ENCODE peak calls at places on chromosomes 13 and 19, in ten cellular contexts. G is neural crest cell; S is left lung; J is astrocyte of the spinal cord; W is CD4-positive, alpha-beta T cell; Y is upper lobe of left lung; X is heart right ventricle; R is GM12865; E is lower lobe of right lung; F is neural progenitor cell. P is an unnamed sample.

GRCh38 chr13:46359731-46360130 is 27.3 kb downstream of the RUBCNL start:
- DNase-seq in Y (no peak), J (peak), X (no peak), W (no peak), E (no peak), G (no peak), S (no peak), F (no peak), R (no peak), P (no peak)

GRCh38 chr19:55633866-55634265 is 6.9 kb upstream of the ZNF580 start:
- DNase-seq in F (no peak), S (peak), X (no peak), J (no peak), G (no peak), R (no peak), E (no peak), Y (no peak), W (no peak), P (no peak)

GRCh38 chr13:103358245-103358932 is 292.2 kb upstream of the SLC10A2 start:
- DNase-seq in R (no peak), J (no peak), E (no peak), X (no peak), S (no peak), Y (no peak), F (no peak), G (no peak), W (no peak), P (no peak)

GRCh38 chr13:45393941-45394570 is 24.1 kb downstream of the SLC25A30 start:
- DNase-seq in S (no peak), E (no peak), Y (peak), G (no peak), R (peak), W (peak), X (no peak), F (peak), J (peak), P (peak)

GRCh38 chr19:15124572-15125231 is 17.5 kb downstream of the SYDE1 start:
- DNase-seq in R (peak), X (no peak), S (peak), Y (no peak), F (no peak), W (no peak), J (no peak), E (peak), G (no peak), P (peak)

GRCh38 chr13:44191504-44192171 is 182.0 kb upstream of the SERP2 start:
- DNase-seq in Y (peak), J (peak), S (no peak), G (peak), R (peak), F (peak), E (no peak), W (peak), X (no peak), P (no peak)

GRCh38 chr13:21219044-21219381 is 42.6 kb downstream of the MRPL57 start:
- DNase-seq in J (no peak), G (no peak), R (no peak), Y (no peak), E (no peak), W (no peak), F (no peak), S (no peak), X (no peak), P (no peak)

GRCh38 chr19:1067341-1068103 is 555 bp downstream of the ARHGAP45 start:
- DNase-seq in G (no peak), J (no peak), S (no peak), Y (no peak), R (peak), F (no peak), W (no peak), E (peak), X (no peak), P (no peak)

GRCh38 chr13:28117689-28118377 is 17.5 kb upstream of the FLT3 start:
- DNase-seq in X (peak), J (no peak), F (no peak), S (no peak), G (no peak), R (no peak), E (no peak), W (no peak), Y (no peak), P (no peak)

DNA sequence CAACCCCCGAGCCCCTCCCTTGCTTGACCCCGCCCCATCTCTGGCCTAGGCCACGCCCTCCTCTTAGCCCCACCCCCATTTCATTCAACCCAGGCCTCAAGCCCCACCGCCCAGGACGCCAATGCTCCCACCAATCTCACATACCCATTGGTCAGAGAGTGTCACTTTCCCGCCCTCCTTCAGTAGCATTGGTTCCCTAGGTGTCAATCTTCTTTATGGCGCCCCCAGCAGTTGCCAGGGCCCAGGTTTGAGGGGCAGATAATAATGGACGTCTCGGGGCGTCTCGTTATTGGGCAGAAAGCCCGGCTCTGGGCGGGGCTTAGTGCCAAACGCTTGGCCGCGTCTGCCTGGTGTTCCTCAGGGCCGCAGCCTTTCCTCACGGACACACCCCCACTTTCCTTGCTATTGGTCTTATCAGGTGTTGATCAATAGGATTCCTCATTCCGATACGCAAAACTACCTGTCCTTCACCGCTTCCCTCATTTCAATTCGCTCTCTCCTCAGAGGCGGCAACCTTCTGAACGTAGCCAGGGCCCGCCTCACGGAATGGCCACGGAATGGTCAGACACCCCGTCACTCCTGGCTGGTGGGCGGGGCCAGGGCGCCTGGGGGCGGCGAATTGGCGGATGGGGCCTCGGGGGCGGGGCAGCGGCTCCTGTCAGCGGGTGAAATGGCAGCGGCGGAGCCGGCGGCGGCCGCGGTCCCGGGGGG is at the start of gene EVI5L:
- DNase-seq in R (peak), G (peak), Y (peak), J (peak), E (peak), F (peak), S (peak), X (peak), W (peak), P (peak)
- TF ChIP-seq CTCF in R (no peak), G (no peak), Y (no peak), J (no peak), E (no peak), F (no peak), S (no peak), X (no peak), W (no peak), P (no peak)

DNA sequence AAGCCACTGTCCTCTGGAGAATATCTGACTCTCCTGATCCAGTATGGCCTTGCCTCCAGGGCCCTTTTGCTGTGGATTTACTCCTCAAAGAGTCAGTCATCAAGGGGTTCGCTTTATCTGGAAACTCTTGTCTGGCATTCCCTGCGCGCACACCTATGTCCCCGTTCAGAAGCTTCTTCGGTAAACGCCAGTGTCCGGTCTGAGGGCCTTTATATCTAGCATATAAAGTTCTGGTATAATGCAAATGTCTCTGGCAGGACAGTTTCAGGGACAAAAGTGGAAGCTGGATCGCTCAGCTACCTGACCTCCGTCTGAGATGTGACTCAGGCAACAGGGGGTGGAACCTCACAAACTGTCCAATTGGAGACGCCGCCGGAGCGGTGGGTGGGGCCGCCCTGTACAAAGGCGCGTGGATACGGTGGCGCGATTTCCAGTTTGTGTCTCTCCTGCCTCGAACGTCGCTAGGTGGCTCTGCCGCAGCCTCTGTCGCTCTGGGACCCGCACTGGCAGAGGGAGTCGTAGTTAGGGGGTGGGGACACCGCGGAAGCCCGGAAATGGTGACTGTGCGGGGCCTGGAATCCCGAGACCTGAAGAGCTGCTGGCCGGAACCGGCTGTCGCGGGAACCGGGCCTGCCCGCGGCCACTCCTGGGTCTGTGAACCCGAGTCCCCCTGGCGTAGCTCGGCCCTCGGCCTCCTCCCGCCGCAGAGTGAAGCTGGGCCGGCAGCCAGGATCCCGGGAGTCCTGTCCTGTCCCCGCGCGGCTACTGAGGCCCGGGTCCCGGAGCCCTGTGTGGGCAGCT is 10.6 kb upstream of the ZNF709 start:
- DNase-seq in Y (peak), F (peak), R (peak), J (peak), W (peak), X (peak), G (peak), E (peak), S (peak), P (peak)
- TF ChIP-seq CTCF in Y (peak), F (peak), R (peak), J (peak), W (peak), X (no peak), G (peak), E (peak), S (no peak), P (peak)

GRCh38 chr13:52024481-52024880 is at the start of gene UTP14C:
- DNase-seq in Y (no peak), E (no peak), J (no peak), W (no peak), G (no peak), S (no peak), F (no peak), R (no peak), X (no peak), P (no peak)

GRCh38 chr13:52029569-52029968 is 5.1 kb downstream of the UTP14C start:
- DNase-seq in J (no peak), Y (no peak), E (no peak), G (no peak), X (no peak), S (no peak), W (no peak), F (no peak), R (no peak), P (no peak)

GRCh38 chr13:52027832-52028231 is 3.3 kb downstream of the UTP14C start:
- DNase-seq in E (no peak), X (no peak), Y (no peak), J (no peak), R (no peak), F (no peak), G (no peak), S (no peak), W (no peak), P (no peak)

GRCh38 chr13:52025475-52026245 is 1.2 kb downstream of the UTP14C start:
- DNase-seq in G (no peak), S (no peak), J (no peak), Y (peak), X (no peak), W (no peak), E (no peak), F (no peak), R (no peak), P (no peak)

GRCh38 chr13:52026246-52026626 is 1.7 kb downstream of the UTP14C start:
- DNase-seq in Y (no peak), X (no peak), S (no peak), E (no peak), G (no peak), J (no peak), W (no peak), F (no peak), R (no peak), P (no peak)
- TF ChIP-seq CTCF in Y (no peak), X (no peak), S (no peak), E (no peak), G (no peak), J (no peak), W (no peak), F (no peak), R (peak), P (no peak)

GRCh38 chr19:8149261-8150094 is at the start of gene FBN3:
- DNase-seq in Y (peak), X (no peak), G (no peak), W (no peak), F (peak), S (no peak), R (no peak), E (no peak), J (no peak), P (peak)

GRCh38 chr19:8147579-8147978 is 1.8 kb downstream of the FBN3 start:
- DNase-seq in E (no peak), R (no peak), Y (no peak), J (no peak), G (no peak), F (no peak), W (no peak), S (no peak), X (no peak), P (no peak)

GRCh38 chr19:8146877-8147575 is 2.4 kb downstream of the FBN3 start:
- DNase-seq in F (no peak), E (no peak), J (no peak), G (no peak), R (no peak), W (no peak), S (no peak), X (no peak), Y (peak), P (no peak)

GRCh38 chr19:8148410-8149231 is 771 bp downstream of the FBN3 start:
- DNase-seq in Y (peak), X (no peak), S (no peak), G (peak), E (peak), F (peak), W (no peak), J (no peak), R (no peak), P (peak)

GRCh38 chr19:8148088-8148409 is 1.3 kb downstream of the FBN3 start:
- DNase-seq in G (no peak), W (no peak), S (no peak), Y (no peak), R (no peak), F (no peak), J (no peak), E (no peak), X (no peak), P (no peak)
- TF ChIP-seq CTCF in G (no peak), W (no peak), S (no peak), Y (no peak), R (no peak), F (no peak), J (no peak), E (no peak), X (no peak), P (no peak)

DNA sequence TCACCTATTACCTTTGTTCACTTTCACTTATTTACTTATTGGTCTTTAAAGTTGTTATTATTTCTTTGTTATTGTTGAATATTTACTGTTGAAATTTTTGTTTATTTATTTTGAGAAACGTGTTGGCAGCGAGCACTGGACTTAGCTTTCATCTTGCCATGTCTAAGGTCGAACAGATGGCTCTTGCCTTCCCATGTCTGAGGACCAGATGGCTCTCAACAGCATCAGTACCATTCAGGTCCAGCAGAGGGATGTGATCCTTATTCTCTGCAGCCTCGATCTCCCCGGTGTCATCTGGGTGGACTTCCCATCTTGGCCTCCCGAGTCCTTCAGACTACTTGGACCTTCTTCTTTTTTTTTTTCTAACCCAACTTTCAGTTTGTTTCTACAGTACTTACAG is 1437.6 kb downstream of the UQCRFS1 start:
- DNase-seq in R (no peak), S (no peak), E (no peak), F (no peak), G (no peak), W (no peak), Y (no peak), X (no peak), J (no peak), P (no peak)
- TF ChIP-seq CTCF in R (no peak), S (no peak), E (no peak), F (no peak), G (no peak), W (no peak), Y (no peak), X (no peak), J (no peak), P (no peak)

GRCh38 chr13:112986470-112986869 is 17.5 kb downstream of the MCF2L start:
- DNase-seq in G (no peak), X (no peak), W (no peak), S (peak), R (no peak), E (no peak), F (no peak), J (no peak), Y (no peak), P (no peak)
- TF ChIP-seq CTCF in G (no peak), X (no peak), W (no peak), S (no peak), R (no peak), E (no peak), F (no peak), J (no peak), Y (no peak), P (no peak)

GRCh38 chr19:46431824-46432223 is 3.1 kb upstream of the PNMA8C start:
- DNase-seq in E (peak), Y (no peak), W (no peak), G (no peak), F (no peak), J (no peak), R (peak), S (no peak), X (no peak), P (no peak)
- TF ChIP-seq CTCF in E (no peak), Y (no peak), W (no peak), G (peak), F (peak), J (peak), R (peak), S (no peak), X (no peak), P (peak)

GRCh38 chr19:49453757-49454248 is 778 bp downstream of the ALDH16A1 start:
- DNase-seq in X (no peak), W (no peak), Y (no peak), E (no peak), J (no peak), R (peak), F (no peak), G (no peak), S (no peak), P (no peak)

GRCh38 chr19:49450405-49450804 is 1.2 kb downstream of the PIH1D1 start:
- DNase-seq in Y (no peak), E (no peak), W (no peak), X (no peak), G (no peak), S (no peak), R (no peak), J (no peak), F (no peak), P (no peak)

GRCh38 chr19:49453013-49453756 is at the start of gene ALDH16A1:
- DNase-seq in J (peak), F (peak), E (peak), X (peak), Y (peak), S (peak), W (peak), R (peak), G (peak), P (peak)

GRCh38 chr19:49448432-49448786 is 3.2 kb downstream of the PIH1D1 start:
- DNase-seq in F (no peak), G (no peak), R (no peak), J (no peak), X (no peak), W (no peak), Y (no peak), S (no peak), E (no peak), P (no peak)

DNA sequence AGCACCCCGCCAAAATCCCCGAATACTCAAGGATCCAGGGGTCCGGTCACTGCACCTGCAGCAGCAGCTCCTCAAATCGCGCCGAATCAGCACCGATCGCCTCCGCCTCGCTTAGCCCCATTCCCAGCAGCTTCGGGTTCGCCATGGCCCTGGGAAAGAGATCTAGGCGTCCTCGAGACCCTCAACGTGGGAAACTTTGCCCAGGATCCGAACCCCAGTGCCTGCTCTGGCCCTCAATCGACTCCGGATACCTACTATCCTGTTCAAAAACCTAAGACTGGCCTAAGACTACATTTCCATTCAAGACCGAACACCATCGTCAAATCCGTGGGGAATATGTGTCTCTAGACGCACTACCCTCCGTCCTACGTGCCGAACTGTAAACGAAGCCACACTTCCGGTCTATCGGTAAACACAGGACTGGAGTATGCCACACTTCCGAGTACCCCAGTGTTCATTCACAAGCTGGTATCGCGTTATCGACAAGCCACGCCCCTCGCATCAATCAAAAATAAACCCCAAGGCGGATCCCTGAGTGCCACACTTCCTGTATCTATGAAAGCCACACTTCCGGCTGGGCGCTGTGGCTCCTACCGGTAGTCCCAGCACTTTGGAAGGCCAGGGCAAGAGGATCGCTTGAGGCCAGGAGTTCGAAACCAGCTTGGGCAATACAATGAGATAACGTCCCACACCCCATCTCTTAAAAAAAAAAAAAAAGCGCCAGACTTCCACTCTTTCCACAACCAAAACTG is at the start of gene PIH1D1:
- DNase-seq in S (peak), G (peak), J (peak), R (peak), W (peak), F (peak), Y (peak), E (peak), X (peak), P (peak)
- TF ChIP-seq CTCF in S (no peak), G (peak), J (peak), R (no peak), W (no peak), F (no peak), Y (no peak), E (no peak), X (no peak), P (peak)

DNA sequence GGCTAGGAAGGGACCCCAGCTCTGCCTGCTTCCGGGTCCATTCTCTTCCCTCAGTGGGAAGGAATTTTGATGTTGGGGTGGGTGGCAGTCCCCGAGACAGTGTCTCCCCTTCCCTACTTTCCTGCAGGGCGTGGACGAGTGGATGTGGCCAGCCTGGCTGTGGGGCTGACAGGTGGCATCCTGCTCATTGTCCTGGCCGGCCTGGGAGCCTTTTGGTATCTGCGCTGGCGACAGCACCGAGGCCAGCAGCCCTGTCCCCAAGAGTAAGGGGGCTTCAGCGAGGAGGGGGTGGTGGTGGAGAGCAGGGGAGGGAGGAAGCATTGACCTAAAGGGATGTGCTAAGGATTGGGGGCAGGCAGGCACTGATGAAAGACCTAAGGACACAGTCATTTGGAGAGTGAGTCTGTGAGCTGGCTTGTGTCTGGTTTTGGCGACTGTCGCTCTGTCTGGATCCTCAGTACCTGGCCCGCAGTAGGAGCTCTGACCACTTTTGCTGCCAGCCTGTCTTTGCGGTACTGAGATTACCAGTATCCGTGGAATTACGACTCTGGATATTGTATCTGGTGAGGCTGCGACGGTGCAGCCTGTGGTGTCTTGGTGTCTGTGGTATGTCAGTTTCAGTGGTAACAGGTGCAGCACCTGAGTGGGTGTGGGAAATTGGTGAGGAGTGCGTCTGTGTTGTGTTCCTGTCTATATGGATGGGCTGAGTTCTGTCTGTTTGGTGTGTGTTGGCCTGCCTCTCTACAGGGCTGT is 2.4 kb upstream of the PRR12 start:
- DNase-seq in R (peak), E (no peak), S (peak), Y (no peak), W (no peak), F (no peak), G (no peak), J (no peak), X (no peak), P (no peak)
- TF ChIP-seq CTCF in R (no peak), E (no peak), S (no peak), Y (no peak), W (no peak), F (no peak), G (no peak), J (no peak), X (no peak), P (no peak)